ENCODE peak calls at places on chromosomes 7 and 10, in nine cellular contexts. One of them, this sample, is unnamed.

GRCh38 chr10:14926722-14927416 is 27.0 kb downstream of the DCLRE1C start:
- DNase-seq in dorsolateral prefrontal cortex: no peak
- DNase-seq in MV-4-11: peak; percentile 75
- DNase-seq in NCI-H748 treated with DMSO at 0.1 percent for 48 hours: no peak
- DNase-seq in iris pigment epithelial cell: no peak
- DNase-seq in stimulated activated CD8-positive, alpha-beta memory T cell treated with anti-CD3 and anti-CD28 coated beads, Interleukin-7, amount 100 ng/mL, for 24 hours: no peak
- DNase-seq in head of caudate nucleus: no peak
- DNase-seq in bronchial epithelial cell: no peak
- DNase-seq in ACHN: no peak
- DNase-seq in this sample: no peak

GRCh38 chr10:794382-794956 is 105.0 kb upstream of the DIP2C start:
- DNase-seq in head of caudate nucleus: no peak
- DNase-seq in NCI-H748 treated with DMSO at 0.1 percent for 48 hours: no peak
- DNase-seq in iris pigment epithelial cell: peak; percentile 51
- DNase-seq in stimulated activated CD8-positive, alpha-beta memory T cell treated with anti-CD3 and anti-CD28 coated beads, Interleukin-7, amount 100 ng/mL, for 24 hours: no peak
- DNase-seq in ACHN: peak; percentile 58
- DNase-seq in bronchial epithelial cell: no peak
- DNase-seq in dorsolateral prefrontal cortex: no peak
- DNase-seq in MV-4-11: no peak
- DNase-seq in this sample: no peak

GRCh38 chr10:117499248-117500105 is 43.1 kb upstream of the EMX2 start:
- DNase-seq in ACHN: no peak
- DNase-seq in head of caudate nucleus: no peak
- DNase-seq in MV-4-11: no peak
- DNase-seq in dorsolateral prefrontal cortex: no peak
- DNase-seq in stimulated activated CD8-positive, alpha-beta memory T cell treated with anti-CD3 and anti-CD28 coated beads, Interleukin-7, amount 100 ng/mL, for 24 hours: no peak
- DNase-seq in bronchial epithelial cell: no peak
- DNase-seq in NCI-H748 treated with DMSO at 0.1 percent for 48 hours: no peak
- DNase-seq in iris pigment epithelial cell: no peak
- DNase-seq in this sample: no peak

GRCh38 chr7:2637505-2638223 is 5.9 kb downstream of the TTYH3 start:
- DNase-seq in head of caudate nucleus: no peak
- DNase-seq in dorsolateral prefrontal cortex: no peak
- DNase-seq in bronchial epithelial cell: no peak
- DNase-seq in stimulated activated CD8-positive, alpha-beta memory T cell treated with anti-CD3 and anti-CD28 coated beads, Interleukin-7, amount 100 ng/mL, for 24 hours: no peak
- DNase-seq in iris pigment epithelial cell: no peak
- DNase-seq in ACHN: no peak
- DNase-seq in NCI-H748 treated with DMSO at 0.1 percent for 48 hours: no peak
- DNase-seq in MV-4-11: peak; percentile 87
- DNase-seq in this sample: no peak

GRCh38 chr7:150410680-150411346 is 31.7 kb downstream of the ZNF775 start:
- DNase-seq in dorsolateral prefrontal cortex: no peak
- DNase-seq in ACHN: peak; percentile 78
- DNase-seq in iris pigment epithelial cell: no peak
- DNase-seq in MV-4-11: no peak
- DNase-seq in NCI-H748 treated with DMSO at 0.1 percent for 48 hours: no peak
- DNase-seq in bronchial epithelial cell: no peak
- DNase-seq in stimulated activated CD8-positive, alpha-beta memory T cell treated with anti-CD3 and anti-CD28 coated beads, Interleukin-7, amount 100 ng/mL, for 24 hours: no peak
- DNase-seq in head of caudate nucleus: no peak
- DNase-seq in this sample: no peak

GRCh38 chr7:85770332-85770731 is 583.5 kb upstream of the SEMA3D start:
- DNase-seq in dorsolateral prefrontal cortex: no peak
- DNase-seq in NCI-H748 treated with DMSO at 0.1 percent for 48 hours: no peak
- DNase-seq in head of caudate nucleus: no peak
- DNase-seq in stimulated activated CD8-positive, alpha-beta memory T cell treated with anti-CD3 and anti-CD28 coated beads, Interleukin-7, amount 100 ng/mL, for 24 hours: no peak
- DNase-seq in ACHN: no peak
- DNase-seq in bronchial epithelial cell: no peak
- DNase-seq in MV-4-11: no peak
- DNase-seq in iris pigment epithelial cell: peak; percentile 10
- DNase-seq in this sample: no peak

GRCh38 chr7:116805100-116805544 is 57.3 kb upstream of the CAPZA2 start:
- DNase-seq in ACHN: no peak
- DNase-seq in NCI-H748 treated with DMSO at 0.1 percent for 48 hours: no peak
- DNase-seq in dorsolateral prefrontal cortex: no peak
- DNase-seq in iris pigment epithelial cell: peak; percentile 72
- DNase-seq in bronchial epithelial cell: peak; percentile 41
- DNase-seq in MV-4-11: peak; percentile 17
- DNase-seq in stimulated activated CD8-positive, alpha-beta memory T cell treated with anti-CD3 and anti-CD28 coated beads, Interleukin-7, amount 100 ng/mL, for 24 hours: no peak
- DNase-seq in head of caudate nucleus: no peak
- DNase-seq in this sample: no peak

GRCh38 chr10:70317943-70318318 is 34.1 kb upstream of the NPFFR1 start:
- DNase-seq in head of caudate nucleus: no peak
- DNase-seq in bronchial epithelial cell: no peak
- DNase-seq in NCI-H748 treated with DMSO at 0.1 percent for 48 hours: no peak
- DNase-seq in dorsolateral prefrontal cortex: no peak
- DNase-seq in stimulated activated CD8-positive, alpha-beta memory T cell treated with anti-CD3 and anti-CD28 coated beads, Interleukin-7, amount 100 ng/mL, for 24 hours: no peak
- DNase-seq in MV-4-11: no peak
- DNase-seq in iris pigment epithelial cell: no peak
- DNase-seq in ACHN: no peak
- DNase-seq in this sample: no peak

GRCh38 chr10:114708717-114709352 is 50.8 kb upstream of the ABLIM1 start:
- DNase-seq in ACHN: peak; percentile 97
- DNase-seq in head of caudate nucleus: no peak
- DNase-seq in stimulated activated CD8-positive, alpha-beta memory T cell treated with anti-CD3 and anti-CD28 coated beads, Interleukin-7, amount 100 ng/mL, for 24 hours: no peak
- DNase-seq in MV-4-11: peak; percentile 69
- DNase-seq in NCI-H748 treated with DMSO at 0.1 percent for 48 hours: no peak
- DNase-seq in bronchial epithelial cell: peak; percentile 90
- DNase-seq in iris pigment epithelial cell: peak; percentile 82
- DNase-seq in dorsolateral prefrontal cortex: no peak
- DNase-seq in this sample: no peak

GRCh38 chr7:130392456-130392860 is 12.2 kb downstream of the CPA1 start:
- DNase-seq in stimulated activated CD8-positive, alpha-beta memory T cell treated with anti-CD3 and anti-CD28 coated beads, Interleukin-7, amount 100 ng/mL, for 24 hours: no peak
- DNase-seq in NCI-H748 treated with DMSO at 0.1 percent for 48 hours: no peak
- DNase-seq in iris pigment epithelial cell: peak; percentile 78
- DNase-seq in ACHN: no peak
- DNase-seq in head of caudate nucleus: no peak
- DNase-seq in dorsolateral prefrontal cortex: no peak
- DNase-seq in bronchial epithelial cell: no peak
- DNase-seq in MV-4-11: no peak
- DNase-seq in this sample: no peak

GRCh38 chr10:31947144-31947926 is 18.7 kb upstream of the ARHGAP12 start:
- DNase-seq in head of caudate nucleus: no peak
- DNase-seq in NCI-H748 treated with DMSO at 0.1 percent for 48 hours: peak; percentile 45
- DNase-seq in dorsolateral prefrontal cortex: no peak
- DNase-seq in ACHN: peak; percentile 79
- DNase-seq in iris pigment epithelial cell: peak; percentile 96
- DNase-seq in MV-4-11: peak; percentile 86
- DNase-seq in stimulated activated CD8-positive, alpha-beta memory T cell treated with anti-CD3 and anti-CD28 coated beads, Interleukin-7, amount 100 ng/mL, for 24 hours: no peak
- DNase-seq in bronchial epithelial cell: peak; percentile 92
- DNase-seq in this sample: no peak

GRCh38 chr7:129222064-129222463 is 2.8 kb upstream of the AHCYL2 start:
- DNase-seq in iris pigment epithelial cell: no peak
- DNase-seq in NCI-H748 treated with DMSO at 0.1 percent for 48 hours: no peak
- DNase-seq in dorsolateral prefrontal cortex: no peak
- DNase-seq in bronchial epithelial cell: no peak
- DNase-seq in MV-4-11: peak; percentile 8
- DNase-seq in ACHN: no peak
- DNase-seq in stimulated activated CD8-positive, alpha-beta memory T cell treated with anti-CD3 and anti-CD28 coated beads, Interleukin-7, amount 100 ng/mL, for 24 hours: no peak
- DNase-seq in head of caudate nucleus: no peak
- DNase-seq in this sample: no peak

GRCh38 chr10:66167816-66168215 is 758.0 kb upstream of the LRRTM3 start:
- DNase-seq in bronchial epithelial cell: peak; percentile 57
- DNase-seq in head of caudate nucleus: no peak
- DNase-seq in NCI-H748 treated with DMSO at 0.1 percent for 48 hours: no peak
- DNase-seq in stimulated activated CD8-positive, alpha-beta memory T cell treated with anti-CD3 and anti-CD28 coated beads, Interleukin-7, amount 100 ng/mL, for 24 hours: no peak
- DNase-seq in MV-4-11: no peak
- DNase-seq in ACHN: peak; percentile 75
- DNase-seq in iris pigment epithelial cell: peak; percentile 63
- DNase-seq in dorsolateral prefrontal cortex: no peak
- DNase-seq in this sample: no peak

GRCh38 chr10:119494224-119495060 is 48.1 kb downstream of the RGS10 start:
- DNase-seq in stimulated activated CD8-positive, alpha-beta memory T cell treated with anti-CD3 and anti-CD28 coated beads, Interleukin-7, amount 100 ng/mL, for 24 hours: no peak
- DNase-seq in iris pigment epithelial cell: peak; percentile 42
- DNase-seq in bronchial epithelial cell: peak; percentile 30
- DNase-seq in MV-4-11: no peak
- DNase-seq in dorsolateral prefrontal cortex: no peak
- DNase-seq in NCI-H748 treated with DMSO at 0.1 percent for 48 hours: no peak
- DNase-seq in ACHN: no peak
- DNase-seq in head of caudate nucleus: no peak
- DNase-seq in this sample: no peak

GRCh38 chr7:81301815-81302214 is 383.0 kb upstream of the SEMA3C start:
- DNase-seq in head of caudate nucleus: no peak
- DNase-seq in dorsolateral prefrontal cortex: no peak
- DNase-seq in bronchial epithelial cell: no peak
- DNase-seq in NCI-H748 treated with DMSO at 0.1 percent for 48 hours: peak; percentile 6
- DNase-seq in iris pigment epithelial cell: no peak
- DNase-seq in stimulated activated CD8-positive, alpha-beta memory T cell treated with anti-CD3 and anti-CD28 coated beads, Interleukin-7, amount 100 ng/mL, for 24 hours: no peak
- DNase-seq in MV-4-11: no peak
- DNase-seq in ACHN: no peak
- DNase-seq in this sample: no peak

GRCh38 chr10:29392376-29393021 is 103.6 kb downstream of the LYZL1 start:
- DNase-seq in iris pigment epithelial cell: peak; percentile 49
- DNase-seq in dorsolateral prefrontal cortex: no peak
- DNase-seq in ACHN: peak; percentile 33
- DNase-seq in stimulated activated CD8-positive, alpha-beta memory T cell treated with anti-CD3 and anti-CD28 coated beads, Interleukin-7, amount 100 ng/mL, for 24 hours: no peak
- DNase-seq in head of caudate nucleus: peak; percentile 37
- DNase-seq in NCI-H748 treated with DMSO at 0.1 percent for 48 hours: peak; percentile 31
- DNase-seq in bronchial epithelial cell: peak; percentile 17
- DNase-seq in MV-4-11: no peak
- DNase-seq in this sample: no peak

GRCh38 chr7:43674559-43675436 is 54.5 kb downstream of the COA1 start:
- DNase-seq in NCI-H748 treated with DMSO at 0.1 percent for 48 hours: no peak
- DNase-seq in MV-4-11: no peak
- DNase-seq in stimulated activated CD8-positive, alpha-beta memory T cell treated with anti-CD3 and anti-CD28 coated beads, Interleukin-7, amount 100 ng/mL, for 24 hours: no peak
- DNase-seq in bronchial epithelial cell: peak; percentile 98
- DNase-seq in dorsolateral prefrontal cortex: no peak
- DNase-seq in head of caudate nucleus: no peak
- DNase-seq in iris pigment epithelial cell: peak; percentile 89
- DNase-seq in ACHN: peak; percentile 52
- DNase-seq in this sample: no peak

GRCh38 chr10:119644215-119644826 is 6.9 kb upstream of the BAG3 start:
- DNase-seq in iris pigment epithelial cell: no peak
- DNase-seq in MV-4-11: no peak
- DNase-seq in head of caudate nucleus: peak; percentile 72
- DNase-seq in stimulated activated CD8-positive, alpha-beta memory T cell treated with anti-CD3 and anti-CD28 coated beads, Interleukin-7, amount 100 ng/mL, for 24 hours: no peak
- DNase-seq in bronchial epithelial cell: no peak
- DNase-seq in ACHN: no peak
- DNase-seq in NCI-H748 treated with DMSO at 0.1 percent for 48 hours: no peak
- DNase-seq in dorsolateral prefrontal cortex: no peak
- DNase-seq in this sample: no peak

GRCh38 chr7:102897856-102898531 is 14.8 kb upstream of the LRRC17 start:
- DNase-seq in MV-4-11: peak; percentile 92
- DNase-seq in stimulated activated CD8-positive, alpha-beta memory T cell treated with anti-CD3 and anti-CD28 coated beads, Interleukin-7, amount 100 ng/mL, for 24 hours: no peak
- DNase-seq in dorsolateral prefrontal cortex: no peak
- DNase-seq in head of caudate nucleus: no peak
- DNase-seq in bronchial epithelial cell: peak; percentile 33
- DNase-seq in ACHN: no peak
- DNase-seq in NCI-H748 treated with DMSO at 0.1 percent for 48 hours: no peak
- DNase-seq in iris pigment epithelial cell: no peak
- DNase-seq in this sample: no peak

GRCh38 chr10:49177391-49178355 is 10.5 kb downstream of the TMEM273 start:
- DNase-seq in MV-4-11: peak; percentile 70
- DNase-seq in dorsolateral prefrontal cortex: peak; percentile 72
- DNase-seq in NCI-H748 treated with DMSO at 0.1 percent for 48 hours: no peak
- DNase-seq in bronchial epithelial cell: peak; percentile 81
- DNase-seq in head of caudate nucleus: peak; percentile 33
- DNase-seq in iris pigment epithelial cell: peak; percentile 82
- DNase-seq in stimulated activated CD8-positive, alpha-beta memory T cell treated with anti-CD3 and anti-CD28 coated beads, Interleukin-7, amount 100 ng/mL, for 24 hours: peak; percentile 37
- DNase-seq in ACHN: peak; percentile 44
- DNase-seq in this sample: peak; percentile 59